ENCODE peak calls at places on chromosomes 7 and 10, in five cellular contexts. C, M, O, L and X are unnamed samples.

GRCh38 chr10:53166325-53166724 is 393.7 kb upstream of the MBL2 start:
- DNase-seq in C (no peak), M (no peak), O (no peak), L (no peak), X (no peak)

GRCh38 chr10:47141349-47141748 is 158.6 kb upstream of the GDF10 start:
- DNase-seq in C (no peak), M (no peak), O (no peak), L (no peak), X (no peak)

GRCh38 chr10:35335133-35335532 is 1.2 kb upstream of the CCNY start:
- DNase-seq in C (no peak), M (no peak), O (no peak), L (no peak), X (no peak)

GRCh38 chr7:101940830-101941229 is 123.4 kb downstream of the CUX1 start:
- DNase-seq in C (no peak), M (peak), O (no peak), L (no peak), X (no peak)

GRCh38 chr7:18126274-18126673 is 98.6 kb upstream of the PRPS1L1 start:
- DNase-seq in C (no peak), M (peak), O (no peak), L (no peak), X (no peak)

GRCh38 chr10:74936577-74937445 is 110.4 kb downstream of the KAT6B start:
- DNase-seq in C (no peak), M (peak), O (no peak), L (no peak), X (no peak)

GRCh38 chr7:105830405-105831218 is 45.8 kb downstream of the ATXN7L1 start:
- DNase-seq in C (peak), M (no peak), O (no peak), L (no peak), X (no peak)

GRCh38 chr10:119651514-119652327 is 541 bp downstream of the BAG3 start:
- DNase-seq in C (no peak), M (no peak), O (peak), L (no peak), X (no peak)

GRCh38 chr7:45451636-45452035 is 122.5 kb upstream of the ADCY1 start:
- DNase-seq in C (no peak), M (no peak), O (no peak), L (no peak), X (peak)

GRCh38 chr10:70343712-70344111 is 38.7 kb downstream of the LRRC20 start:
- DNase-seq in C (no peak), M (no peak), O (no peak), L (no peak), X (no peak)

GRCh38 chr7:136251826-136252225 is 274.7 kb upstream of the MTPN start:
- DNase-seq in C (no peak), M (no peak), O (no peak), L (no peak), X (no peak)

GRCh38 chr7:158576050-158576762 is 11.4 kb downstream of the PTPRN2 start:
- DNase-seq in C (no peak), M (no peak), O (no peak), L (no peak), X (no peak)

GRCh38 chr10:17409170-17409733 is 45.1 kb downstream of the ST8SIA6 start:
- DNase-seq in C (no peak), M (no peak), O (no peak), L (no peak), X (no peak)